ENCODE peak calls at places on chromosomes 1 and 21, in four cellular contexts. One of them, this sample, is unnamed.

GRCh38 chr1:156644146-156644545 is 2.2 kb downstream of the BCAN start:
- DNase-seq in A549: no peak
- DNase-seq in K562: no peak
- DNase-seq in HepG2: no peak
- DNase-seq in this sample: no peak

GRCh38 chr1:212214377-212214776 is 70.8 kb upstream of the PPP2R5A start:
- DNase-seq in A549: no peak
- DNase-seq in K562: peak; percentile 39
- DNase-seq in HepG2: no peak
- DNase-seq in this sample: no peak

GRCh38 chr1:234554478-234555311 is 55.3 kb downstream of the IRF2BP2 start:
- DNase-seq in A549: no peak
- DNase-seq in K562: peak; percentile 80
- DNase-seq in HepG2: peak; percentile 42
- DNase-seq in this sample: no peak

GRCh38 chr1:118863688-118864087 is 124.5 kb downstream of the TBX15 start:
- DNase-seq in A549: no peak
- DNase-seq in K562: no peak
- DNase-seq in HepG2: no peak
- DNase-seq in this sample: no peak

GRCh38 chr1:66728021-66728420 is 24.2 kb upstream of the DYNLT5 start:
- DNase-seq in A549: no peak
- DNase-seq in K562: no peak
- DNase-seq in HepG2: no peak
- DNase-seq in this sample: no peak

GRCh38 chr1:203324103-203325003 is 19.0 kb downstream of the BTG2 start:
- DNase-seq in A549: no peak
- DNase-seq in K562: no peak
- DNase-seq in HepG2: no peak
- DNase-seq in this sample: no peak

GRCh38 chr1:46489169-46489637 is 433 bp upstream of the DMBX1 start:
- DNase-seq in A549: no peak
- DNase-seq in K562: peak; percentile 55
- DNase-seq in HepG2: no peak
- DNase-seq in this sample: peak; percentile 49

GRCh38 chr1:2298685-2299673 is 70.9 kb downstream of the SKI start:
- DNase-seq in A549: no peak
- DNase-seq in K562: no peak
- DNase-seq in HepG2: no peak
- DNase-seq in this sample: no peak

GRCh38 chr1:179376223-179376622 is 10.5 kb downstream of the AXDND1 start:
- DNase-seq in A549: no peak
- DNase-seq in K562: no peak
- DNase-seq in HepG2: no peak
- DNase-seq in this sample: no peak

GRCh38 chr1:89724369-89725015 is 91.6 kb downstream of the LRRC8C start:
- DNase-seq in A549: no peak
- DNase-seq in K562: peak; percentile 30
- DNase-seq in HepG2: no peak
- DNase-seq in this sample: no peak

GRCh38 chr1:228392111-228392936 is 14.3 kb downstream of the TRIM11 start:
- DNase-seq in A549: no peak
- DNase-seq in K562: peak; percentile 55
- DNase-seq in HepG2: no peak
- DNase-seq in this sample: no peak

GRCh38 chr1:61119085-61119484 is 36.7 kb downstream of the NFIA start:
- DNase-seq in A549: peak; percentile 59
- DNase-seq in K562: no peak
- DNase-seq in HepG2: peak; percentile 89
- DNase-seq in this sample: no peak

GRCh38 chr1:12604114-12604874 is 13.7 kb downstream of the DHRS3 start:
- DNase-seq in A549: peak; percentile 94
- DNase-seq in K562: peak; percentile 96
- DNase-seq in HepG2: peak; percentile 95
- DNase-seq in this sample: no peak

GRCh38 chr1:43238991-43239469 is 30.8 kb upstream of the TMEM125 start:
- DNase-seq in A549: no peak
- DNase-seq in K562: no peak
- DNase-seq in HepG2: no peak
- DNase-seq in this sample: no peak

GRCh38 chr21:33256019-33256418 is 10.1 kb upstream of the IL10RB start:
- DNase-seq in A549: no peak
- DNase-seq in K562: no peak
- DNase-seq in HepG2: no peak
- DNase-seq in this sample: no peak

GRCh38 chr21:37915941-37916794 is at the start of gene KCNJ6:
- DNase-seq in A549: peak; percentile 58
- DNase-seq in K562: peak; percentile 68
- DNase-seq in HepG2: no peak
- DNase-seq in this sample: peak; percentile 87

GRCh38 chr1:45302505-45303331 is 24.0 kb upstream of the HPDL start:
- DNase-seq in A549: no peak
- DNase-seq in K562: no peak
- DNase-seq in HepG2: no peak
- DNase-seq in this sample: no peak

GRCh38 chr1:14738235-14738634 is 139.8 kb downstream of the KAZN start:
- DNase-seq in A549: no peak
- DNase-seq in K562: no peak
- DNase-seq in HepG2: no peak
- DNase-seq in this sample: no peak

GRCh38 chr1:211831558-211832323 is 1.2 kb upstream of the LPGAT1 start:
- DNase-seq in A549: no peak
- DNase-seq in K562: no peak
- DNase-seq in HepG2: no peak
- DNase-seq in this sample: no peak

GRCh38 chr1:184242507-184242943 is 144.3 kb upstream of the C1orf21 start:
- DNase-seq in A549: no peak
- DNase-seq in K562: no peak
- DNase-seq in HepG2: no peak
- DNase-seq in this sample: no peak

GRCh38 chr21:34640858-34641257 is 25.9 kb upstream of the RCAN1 start:
- DNase-seq in A549: peak; percentile 1
- DNase-seq in K562: no peak
- DNase-seq in HepG2: no peak
- DNase-seq in this sample: no peak
- TF ChIP-seq HMGXB4 in A549: no peak
- TF ChIP-seq HMGXB4 in K562: no peak
- TF ChIP-seq HMGXB4 in HepG2: no peak
- TF ChIP-seq HMGXB4 in this sample: no peak

GRCh38 chr1:201020647-201021332 is 2.7 kb downstream of the KIF21B start:
- DNase-seq in A549: peak; percentile 41
- DNase-seq in K562: peak; percentile 75
- DNase-seq in HepG2: no peak
- DNase-seq in this sample: peak; percentile 65
- TF ChIP-seq CTCF in A549: peak; percentile 18
- TF ChIP-seq CTCF in K562: peak; percentile 67
- TF ChIP-seq CTCF in HepG2: peak; percentile 15
- TF ChIP-seq CTCF in this sample: peak; percentile 42

GRCh38 chr1:53804181-53804580 is 33.9 kb downstream of the NDC1 start:
- DNase-seq in A549: no peak
- DNase-seq in K562: no peak
- DNase-seq in HepG2: no peak
- DNase-seq in this sample: no peak

GRCh38 chr1:53804791-53805505 is 33.1 kb downstream of the NDC1 start:
- DNase-seq in A549: no peak
- DNase-seq in K562: no peak
- DNase-seq in HepG2: no peak
- DNase-seq in this sample: no peak

GRCh38 chr1:53810497-53810896 is 27.6 kb downstream of the NDC1 start:
- DNase-seq in A549: no peak
- DNase-seq in K562: no peak
- DNase-seq in HepG2: no peak
- DNase-seq in this sample: no peak

GRCh38 chr1:53807916-53808315 is 30.2 kb downstream of the NDC1 start:
- DNase-seq in A549: no peak
- DNase-seq in K562: no peak
- DNase-seq in HepG2: no peak
- DNase-seq in this sample: no peak
- TF ChIP-seq HMGXB4 in A549: no peak
- TF ChIP-seq HMGXB4 in K562: no peak
- TF ChIP-seq HMGXB4 in HepG2: no peak
- TF ChIP-seq HMGXB4 in this sample: no peak

GRCh38 chr1:100132566-100133477 is at the start of the genes SASS6 and TRMT13:
- DNase-seq in A549: peak; percentile 97
- DNase-seq in K562: peak; percentile 92
- DNase-seq in HepG2: peak; percentile 97
- DNase-seq in this sample: peak; percentile 93

GRCh38 chr1:100131623-100132022 is 1.1 kb downstream of the SASS6 start:
- DNase-seq in A549: no peak
- DNase-seq in K562: no peak
- DNase-seq in HepG2: no peak
- DNase-seq in this sample: no peak

GRCh38 chr1:100130552-100131077 is 2.1 kb downstream of the SASS6 start:
- DNase-seq in A549: no peak
- DNase-seq in K562: no peak
- DNase-seq in HepG2: peak; percentile 76
- DNase-seq in this sample: no peak

GRCh38 chr1:100137602-100138001 is 4.6 kb downstream of the TRMT13 start:
- DNase-seq in A549: no peak
- DNase-seq in K562: no peak
- DNase-seq in HepG2: no peak
- DNase-seq in this sample: no peak

GRCh38 chr1:100134872-100135271 is 1.9 kb downstream of the TRMT13 start:
- DNase-seq in A549: no peak
- DNase-seq in K562: no peak
- DNase-seq in HepG2: peak; percentile 13
- DNase-seq in this sample: no peak
- TF ChIP-seq CTCF in A549: no peak
- TF ChIP-seq CTCF in K562: peak; percentile 22
- TF ChIP-seq CTCF in HepG2: peak; percentile 34
- TF ChIP-seq CTCF in this sample: no peak

GRCh38 chr1:226549937-226550670 is 1.5 kb downstream of the STUM start:
- DNase-seq in A549: no peak
- DNase-seq in K562: peak; percentile 58
- DNase-seq in HepG2: no peak
- DNase-seq in this sample: peak; percentile 34
- TF ChIP-seq HMGXB4 in A549: no peak
- TF ChIP-seq HMGXB4 in K562: no peak
- TF ChIP-seq HMGXB4 in HepG2: no peak
- TF ChIP-seq HMGXB4 in this sample: no peak

GRCh38 chr21:29656504-29657227 is 283.1 kb downstream of the GRIK1 start:
- DNase-seq in A549: peak; percentile 8
- DNase-seq in K562: peak; percentile 87
- DNase-seq in HepG2: no peak
- DNase-seq in this sample: no peak
- TF ChIP-seq CTCF in A549: no peak
- TF ChIP-seq CTCF in K562: peak; percentile 1
- TF ChIP-seq CTCF in HepG2: no peak
- TF ChIP-seq CTCF in this sample: no peak

DNA sequence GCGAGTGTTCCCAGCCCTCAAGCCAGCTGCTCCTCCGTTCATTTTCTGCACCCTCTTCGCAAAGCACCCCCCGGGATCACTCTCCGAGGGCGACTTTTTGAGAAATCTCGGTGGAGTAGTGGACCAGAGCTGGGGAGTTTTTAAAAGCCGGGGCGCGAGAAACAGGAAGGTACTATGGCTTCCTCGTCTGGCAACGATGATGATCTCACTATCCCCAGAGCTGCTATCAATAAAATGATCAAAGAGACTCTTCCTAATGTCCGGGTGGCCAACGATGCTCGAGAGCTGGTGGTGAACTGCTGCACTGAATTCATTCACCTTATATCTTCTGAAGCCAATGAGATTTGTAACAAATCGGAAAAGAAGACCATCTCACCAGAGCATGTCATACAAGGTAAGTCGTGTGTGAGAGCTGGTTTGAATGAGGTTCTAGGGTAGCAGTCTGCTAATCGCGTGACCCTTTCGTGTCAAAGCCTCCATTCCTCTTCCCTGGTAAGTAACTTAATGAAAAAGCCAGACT is 825 bp downstream of the DR1 start:
- DNase-seq in A549: peak; percentile 32
- DNase-seq in K562: peak; percentile 39
- DNase-seq in HepG2: peak; percentile 24
- DNase-seq in this sample: no peak
- TF ChIP-seq HMGXB4 in A549: no peak
- TF ChIP-seq HMGXB4 in K562: no peak
- TF ChIP-seq HMGXB4 in HepG2: no peak
- TF ChIP-seq HMGXB4 in this sample: no peak

GRCh38 chr1:170518185-170518834 is 13.7 kb upstream of the GORAB start:
- DNase-seq in A549: no peak
- DNase-seq in K562: no peak
- DNase-seq in HepG2: no peak
- DNase-seq in this sample: no peak
- TF ChIP-seq CTCF in A549: no peak
- TF ChIP-seq CTCF in K562: no peak
- TF ChIP-seq CTCF in HepG2: no peak
- TF ChIP-seq CTCF in this sample: no peak

GRCh38 chr21:36190736-36191135 is 34.1 kb downstream of the DOP1B start:
- DNase-seq in A549: no peak
- DNase-seq in K562: no peak
- DNase-seq in HepG2: no peak
- DNase-seq in this sample: no peak

GRCh38 chr21:36185498-36185897 is 28.9 kb downstream of the DOP1B start:
- DNase-seq in A549: no peak
- DNase-seq in K562: no peak
- DNase-seq in HepG2: no peak
- DNase-seq in this sample: no peak

GRCh38 chr21:36186506-36187399 is 30.1 kb downstream of the DOP1B start:
- DNase-seq in A549: no peak
- DNase-seq in K562: no peak
- DNase-seq in HepG2: no peak
- DNase-seq in this sample: peak; percentile 20

GRCh38 chr21:36188937-36189336 is 32.3 kb downstream of the DOP1B start:
- DNase-seq in A549: no peak
- DNase-seq in K562: no peak
- DNase-seq in HepG2: no peak
- DNase-seq in this sample: no peak

GRCh38 chr21:36188081-36188681 is 31.6 kb downstream of the DOP1B start:
- DNase-seq in A549: peak; percentile 22
- DNase-seq in K562: no peak
- DNase-seq in HepG2: peak; percentile 50
- DNase-seq in this sample: no peak
- TF ChIP-seq HMGXB4 in A549: no peak
- TF ChIP-seq HMGXB4 in K562: no peak
- TF ChIP-seq HMGXB4 in HepG2: no peak
- TF ChIP-seq HMGXB4 in this sample: no peak

DNA sequence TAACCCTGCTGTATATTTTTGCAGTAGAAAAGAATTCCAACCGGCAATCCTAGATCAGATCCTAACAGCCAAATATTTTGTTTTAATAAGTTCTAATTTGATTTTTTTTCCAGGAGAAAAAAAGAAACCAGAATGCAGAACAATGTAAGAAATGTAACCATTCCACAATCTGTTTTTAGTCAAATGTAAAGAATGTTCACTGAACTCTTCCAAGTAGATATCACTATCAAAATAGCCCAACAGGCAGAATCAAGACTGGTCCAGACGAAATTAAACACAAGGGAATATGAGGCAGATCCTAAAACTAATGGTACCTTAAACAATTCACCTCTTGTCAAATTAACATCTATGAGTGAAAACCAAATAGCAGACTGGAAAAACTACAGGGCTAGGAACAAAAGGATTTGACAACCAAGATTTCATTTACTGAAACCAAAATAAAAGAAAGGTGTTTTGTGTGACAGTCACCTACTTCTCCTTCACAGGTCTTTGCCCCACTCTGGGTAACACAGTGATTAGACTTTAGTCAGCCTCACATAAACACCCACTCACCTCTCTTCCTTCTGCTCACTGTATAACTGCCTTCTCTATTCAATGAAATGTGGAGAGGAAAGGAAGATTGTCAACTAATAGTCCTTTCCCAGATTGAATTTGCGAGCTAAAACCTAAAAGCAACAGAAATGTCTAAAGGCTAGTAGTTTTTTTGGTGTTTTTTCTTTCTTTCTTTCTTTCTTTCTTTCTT is 137.9 kb downstream of the FAF1 start:
- DNase-seq in A549: no peak
- DNase-seq in K562: no peak
- DNase-seq in HepG2: no peak
- DNase-seq in this sample: no peak
- TF ChIP-seq CTCF in A549: no peak
- TF ChIP-seq CTCF in K562: no peak
- TF ChIP-seq CTCF in HepG2: no peak
- TF ChIP-seq CTCF in this sample: no peak

This sample was measured in WTC11.